ENCODE peak calls at places on chromosomes 2 and 18, in six cellular contexts. One of them, this sample, is unnamed.

GRCh38 chr2:43889416-43889815 is 50.6 kb downstream of the ABCG8 start:
- DNase-seq in H9: no peak
- DNase-seq in mesenchymal stem cell: no peak
- DNase-seq in IMR-90: no peak
- DNase-seq in H1: no peak
- DNase-seq in trophoblast cell: no peak
- DNase-seq in this sample: no peak

GRCh38 chr2:156110890-156111289 is 221.6 kb downstream of the NR4A2 start:
- DNase-seq in IMR-90: no peak
- DNase-seq in trophoblast cell: peak
- DNase-seq in mesenchymal stem cell: peak
- DNase-seq in H1: peak
- DNase-seq in H9: peak
- DNase-seq in this sample: no peak

GRCh38 chr2:17815466-17816184 is 635 bp upstream of the MSGN1 start:
- DNase-seq in trophoblast cell: no peak
- DNase-seq in mesenchymal stem cell: no peak
- DNase-seq in H9: peak
- DNase-seq in IMR-90: no peak
- DNase-seq in H1: no peak
- DNase-seq in this sample: no peak

GRCh38 chr2:18167871-18168270 is 289.4 kb downstream of the KCNS3 start:
- DNase-seq in trophoblast cell: no peak
- DNase-seq in mesenchymal stem cell: no peak
- DNase-seq in H9: no peak
- DNase-seq in IMR-90: no peak
- DNase-seq in H1: no peak
- DNase-seq in this sample: no peak

GRCh38 chr2:85642725-85643124 is 25.3 kb downstream of the SFTPB start:
- DNase-seq in mesenchymal stem cell: no peak
- DNase-seq in IMR-90: no peak
- DNase-seq in trophoblast cell: no peak
- DNase-seq in H9: no peak
- DNase-seq in H1: no peak
- DNase-seq in this sample: no peak

GRCh38 chr18:36544036-36544725 is 246.7 kb downstream of the FHOD3 start:
- DNase-seq in mesenchymal stem cell: no peak
- DNase-seq in H1: no peak
- DNase-seq in IMR-90: no peak
- DNase-seq in H9: no peak
- DNase-seq in trophoblast cell: no peak
- DNase-seq in this sample: no peak

GRCh38 chr2:3492951-3493609 is 26.3 kb downstream of the ADI1 start:
- DNase-seq in mesenchymal stem cell: peak
- DNase-seq in H9: no peak
- DNase-seq in IMR-90: peak
- DNase-seq in trophoblast cell: no peak
- DNase-seq in H1: no peak
- DNase-seq in this sample: no peak

GRCh38 chr2:95261602-95262001 is 12.6 kb upstream of the PROM2 start:
- DNase-seq in H9: no peak
- DNase-seq in mesenchymal stem cell: no peak
- DNase-seq in IMR-90: no peak
- DNase-seq in H1: peak
- DNase-seq in trophoblast cell: no peak
- DNase-seq in this sample: no peak

GRCh38 chr2:223758131-223758840 is 79.1 kb downstream of the AP1S3 start:
- DNase-seq in trophoblast cell: no peak
- DNase-seq in IMR-90: no peak
- DNase-seq in H1: no peak
- DNase-seq in mesenchymal stem cell: no peak
- DNase-seq in H9: no peak
- DNase-seq in this sample: no peak

GRCh38 chr18:49008156-49008555 is 57.4 kb upstream of the SMAD7 start:
- DNase-seq in H9: no peak
- DNase-seq in mesenchymal stem cell: no peak
- DNase-seq in IMR-90: no peak
- DNase-seq in trophoblast cell: no peak
- DNase-seq in H1: no peak
- DNase-seq in this sample: no peak

GRCh38 chr2:45812039-45812500 is 160.6 kb downstream of the PRKCE start:
- DNase-seq in mesenchymal stem cell: peak
- DNase-seq in H1: no peak
- DNase-seq in IMR-90: peak
- DNase-seq in H9: no peak
- DNase-seq in trophoblast cell: peak
- DNase-seq in this sample: no peak

GRCh38 chr18:37493352-37493935 is 72.2 kb downstream of the CELF4 start:
- DNase-seq in mesenchymal stem cell: no peak
- DNase-seq in trophoblast cell: no peak
- DNase-seq in H9: no peak
- DNase-seq in IMR-90: no peak
- DNase-seq in H1: no peak
- DNase-seq in this sample: no peak

GRCh38 chr18:46555724-46556123 is 101.3 kb downstream of the LOXHD1 start:
- DNase-seq in trophoblast cell: no peak
- DNase-seq in IMR-90: peak
- DNase-seq in mesenchymal stem cell: no peak
- DNase-seq in H9: peak
- DNase-seq in H1: peak
- DNase-seq in this sample: no peak

GRCh38 chr2:118913805-118914645 is 28.0 kb upstream of the MARCO start:
- DNase-seq in mesenchymal stem cell: no peak
- DNase-seq in H9: no peak
- DNase-seq in H1: no peak
- DNase-seq in IMR-90: no peak
- DNase-seq in trophoblast cell: no peak
- DNase-seq in this sample: no peak

GRCh38 chr2:231925303-231926179 is 655 bp downstream of the NPPC start:
- DNase-seq in IMR-90: peak
- DNase-seq in trophoblast cell: peak
- DNase-seq in mesenchymal stem cell: peak
- DNase-seq in H1: peak
- DNase-seq in H9: peak
- DNase-seq in this sample: peak

GRCh38 chr18:31206787-31207381 is 44.2 kb upstream of the DSC1 start:
- DNase-seq in mesenchymal stem cell: peak
- DNase-seq in IMR-90: peak
- DNase-seq in H9: peak
- DNase-seq in H1: peak
- DNase-seq in trophoblast cell: peak
- DNase-seq in this sample: no peak

GRCh38 chr18:2848145-2848878 is 1.5 kb downstream of the EMILIN2 start:
- DNase-seq in trophoblast cell: no peak
- DNase-seq in H9: no peak
- DNase-seq in mesenchymal stem cell: peak
- DNase-seq in IMR-90: no peak
- DNase-seq in H1: no peak
- DNase-seq in this sample: peak

GRCh38 chr2:178109813-178110212 is 2.4 kb upstream of the RBM45 start:
- DNase-seq in IMR-90: peak
- DNase-seq in H1: no peak
- DNase-seq in trophoblast cell: no peak
- DNase-seq in mesenchymal stem cell: peak
- DNase-seq in H9: no peak
- DNase-seq in this sample: no peak

GRCh38 chr2:118882693-118883336 is 35.4 kb upstream of the EN1 start:
- DNase-seq in H9: peak
- DNase-seq in IMR-90: peak
- DNase-seq in trophoblast cell: peak
- DNase-seq in H1: peak
- DNase-seq in mesenchymal stem cell: peak
- DNase-seq in this sample: peak

GRCh38 chr2:9847140-9847539 is 3.9 kb downstream of the TAF1B start:
- DNase-seq in mesenchymal stem cell: no peak
- DNase-seq in IMR-90: peak
- DNase-seq in trophoblast cell: no peak
- DNase-seq in H9: no peak
- DNase-seq in H1: no peak
- DNase-seq in this sample: no peak

GRCh38 chr2:20496477-20496876 is 49.6 kb downstream of the RHOB start:
- DNase-seq in H9: no peak
- DNase-seq in mesenchymal stem cell: no peak
- DNase-seq in H1: no peak
- DNase-seq in trophoblast cell: peak
- DNase-seq in IMR-90: no peak
- DNase-seq in this sample: no peak

GRCh38 chr2:209872675-209873074 is 101.0 kb downstream of the UNC80 start:
- DNase-seq in H9: peak
- DNase-seq in mesenchymal stem cell: no peak
- DNase-seq in trophoblast cell: no peak
- DNase-seq in H1: peak
- DNase-seq in IMR-90: no peak
- DNase-seq in this sample: peak

GRCh38 chr2:47221039-47221438 is 65.9 kb upstream of the STPG4 start:
- DNase-seq in H9: no peak
- DNase-seq in IMR-90: peak
- DNase-seq in trophoblast cell: peak
- DNase-seq in mesenchymal stem cell: peak
- DNase-seq in H1: no peak
- DNase-seq in this sample: no peak

GRCh38 chr2:167924556-167924955 is 322.8 kb downstream of the STK39 start:
- DNase-seq in mesenchymal stem cell: no peak
- DNase-seq in IMR-90: no peak
- DNase-seq in H9: no peak
- DNase-seq in H1: no peak
- DNase-seq in trophoblast cell: peak
- DNase-seq in this sample: no peak

DNA sequence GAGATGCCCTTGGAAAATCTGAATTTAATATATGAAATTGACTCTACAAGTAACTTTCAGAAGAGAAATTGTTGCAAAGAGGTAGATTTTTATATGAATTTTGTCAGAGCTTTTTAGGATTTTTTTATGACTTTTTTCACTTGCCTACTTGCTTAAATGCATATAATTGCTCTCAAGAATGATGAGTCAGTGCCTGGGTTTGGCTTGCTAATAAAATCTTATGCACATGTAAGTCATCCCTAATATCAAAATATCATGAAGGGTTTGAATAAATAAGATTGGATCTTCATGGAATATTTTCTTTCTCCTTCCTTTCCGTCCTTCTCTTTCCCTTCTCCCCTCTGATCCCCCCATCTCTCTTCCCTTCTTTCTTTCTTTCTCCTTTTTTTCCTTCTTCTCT is 354.1 kb downstream of the TXNL1 start:
- DNase-seq in trophoblast cell: no peak
- DNase-seq in mesenchymal stem cell: no peak
- DNase-seq in H1: no peak
- DNase-seq in IMR-90: peak
- DNase-seq in H9: no peak
- DNase-seq in this sample: no peak
- H3K14ac ChIP-seq in trophoblast cell: no peak
- H3K14ac ChIP-seq in mesenchymal stem cell: no peak
- H3K14ac ChIP-seq in H1: no peak
- H3K14ac ChIP-seq in IMR-90: no peak
- H3K14ac ChIP-seq in H9: no peak
- H3K14ac ChIP-seq in this sample: no peak

GRCh38 chr2:182615036-182615435 is 101.0 kb upstream of the DNAJC10 start:
- DNase-seq in H1: no peak
- DNase-seq in H9: no peak
- DNase-seq in trophoblast cell: no peak
- DNase-seq in IMR-90: no peak
- DNase-seq in mesenchymal stem cell: no peak
- DNase-seq in this sample: no peak
- H3K14ac ChIP-seq in H1: no peak
- H3K14ac ChIP-seq in H9: no peak
- H3K14ac ChIP-seq in trophoblast cell: no peak
- H3K14ac ChIP-seq in IMR-90: no peak
- H3K14ac ChIP-seq in mesenchymal stem cell: no peak
- H3K14ac ChIP-seq in this sample: no peak

GRCh38 chr2:14572588-14573089 is 59.9 kb upstream of the LRATD1 start:
- DNase-seq in H9: no peak
- DNase-seq in trophoblast cell: no peak
- DNase-seq in mesenchymal stem cell: no peak
- DNase-seq in IMR-90: no peak
- DNase-seq in H1: no peak
- DNase-seq in this sample: no peak
- H3K14ac ChIP-seq in H9: no peak
- H3K14ac ChIP-seq in trophoblast cell: no peak
- H3K14ac ChIP-seq in mesenchymal stem cell: no peak
- H3K14ac ChIP-seq in IMR-90: no peak
- H3K14ac ChIP-seq in H1: no peak
- H3K14ac ChIP-seq in this sample: no peak

DNA sequence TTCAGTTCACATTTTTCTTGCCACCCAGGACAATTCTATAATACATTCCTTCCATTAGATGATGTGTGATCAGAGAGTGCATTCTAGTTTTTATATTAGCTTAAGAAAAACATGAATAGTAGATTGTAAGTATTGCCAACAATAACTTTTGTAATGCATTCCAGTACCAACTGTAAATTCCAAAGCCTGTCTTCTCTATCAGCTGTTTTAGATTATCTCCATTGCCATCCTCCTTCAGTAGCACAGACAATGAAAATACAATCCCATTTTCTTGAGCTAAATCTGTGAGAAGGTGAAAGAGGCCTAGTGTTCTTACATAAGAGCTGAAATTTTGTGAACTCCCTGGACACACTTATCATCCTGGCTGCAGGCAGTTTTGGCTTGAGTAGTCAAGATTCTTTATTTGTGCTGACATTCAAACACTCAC is 103.9 kb downstream of the CCBE1 start:
- DNase-seq in H1: no peak
- DNase-seq in H9: no peak
- DNase-seq in trophoblast cell: no peak
- DNase-seq in IMR-90: peak
- DNase-seq in mesenchymal stem cell: no peak
- DNase-seq in this sample: no peak
- H3K14ac ChIP-seq in H1: no peak
- H3K14ac ChIP-seq in H9: no peak
- H3K14ac ChIP-seq in trophoblast cell: no peak
- H3K14ac ChIP-seq in IMR-90: no peak
- H3K14ac ChIP-seq in mesenchymal stem cell: no peak
- H3K14ac ChIP-seq in this sample: no peak

GRCh38 chr18:44123743-44124142 is 556.9 kb upstream of the SETBP1 start:
- DNase-seq in IMR-90: no peak
- DNase-seq in mesenchymal stem cell: no peak
- DNase-seq in H9: no peak
- DNase-seq in trophoblast cell: no peak
- DNase-seq in H1: no peak
- DNase-seq in this sample: no peak

GRCh38 chr18:44128365-44128764 is 552.3 kb upstream of the SETBP1 start:
- DNase-seq in H9: no peak
- DNase-seq in trophoblast cell: no peak
- DNase-seq in IMR-90: peak
- DNase-seq in mesenchymal stem cell: peak
- DNase-seq in H1: no peak
- DNase-seq in this sample: no peak

GRCh38 chr18:44130365-44130942 is 550.2 kb upstream of the SETBP1 start:
- DNase-seq in H9: peak
- DNase-seq in trophoblast cell: peak
- DNase-seq in H1: no peak
- DNase-seq in IMR-90: peak
- DNase-seq in mesenchymal stem cell: peak
- DNase-seq in this sample: peak

DNA sequence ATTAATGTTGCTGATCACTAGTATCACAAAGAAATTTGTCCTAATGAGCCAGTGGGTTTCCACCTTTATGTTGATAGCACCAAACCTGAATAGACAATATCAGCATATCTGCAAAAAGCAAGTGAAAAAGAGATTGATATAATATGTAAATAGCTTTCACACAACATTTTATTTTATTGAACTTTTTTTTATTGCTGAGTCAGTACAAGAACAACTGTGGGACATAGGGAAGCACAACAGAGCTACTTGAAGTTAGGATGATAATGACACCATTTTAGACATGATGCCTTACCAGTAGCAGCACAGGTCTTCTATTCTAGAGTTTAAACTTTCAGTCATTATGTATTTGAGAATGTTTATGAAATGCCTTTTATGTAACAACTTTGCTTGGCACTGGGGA is 554.1 kb upstream of the SETBP1 start:
- DNase-seq in H1: no peak
- DNase-seq in IMR-90: no peak
- DNase-seq in mesenchymal stem cell: no peak
- DNase-seq in trophoblast cell: no peak
- DNase-seq in H9: no peak
- DNase-seq in this sample: no peak
- H3K14ac ChIP-seq in H1: no peak
- H3K14ac ChIP-seq in IMR-90: no peak
- H3K14ac ChIP-seq in mesenchymal stem cell: no peak
- H3K14ac ChIP-seq in trophoblast cell: no peak
- H3K14ac ChIP-seq in H9: no peak
- H3K14ac ChIP-seq in this sample: no peak